ENCODE peak calls at places on chromosomes 3 and 15, in six cellular contexts. H, I, F, Y, J and A are unnamed samples.

GRCh38 chr3:15936347-15936746 is 138.6 kb upstream of the ANKRD28 start:
- DNase-seq in H (no peak), I (no peak), F (no peak), Y (no peak), J (no peak), A (no peak)

GRCh38 chr15:71471347-71471746 is 339.0 kb upstream of the NR2E3 start:
- DNase-seq in H (no peak), I (no peak), F (no peak), Y (no peak), J (no peak), A (no peak)

GRCh38 chr3:71547254-71548198 is 36.0 kb downstream of the FOXP1 start:
- DNase-seq in H (no peak), I (no peak), F (no peak), Y (no peak), J (no peak), A (no peak)

GRCh38 chr3:52798978-52799476 is 4.4 kb downstream of the ITIH3 start:
- DNase-seq in H (no peak), I (peak), F (peak), Y (no peak), J (no peak), A (no peak)

GRCh38 chr15:31344824-31345605 is 18.4 kb downstream of the KLF13 start:
- DNase-seq in H (no peak), I (no peak), F (no peak), Y (peak), J (no peak), A (no peak)

GRCh38 chr3:59839810-59840515 is 790.1 kb upstream of the CFAP20DC start:
- DNase-seq in H (no peak), I (no peak), F (peak), Y (no peak), J (no peak), A (no peak)

GRCh38 chr3:39052613-39053012 is 797 bp downstream of the WDR48 start:
- DNase-seq in H (no peak), I (no peak), F (no peak), Y (no peak), J (no peak), A (no peak)

GRCh38 chr3:41159581-41160189 is 39.6 kb upstream of the CTNNB1 start:
- DNase-seq in H (no peak), I (no peak), F (no peak), Y (no peak), J (no peak), A (no peak)

GRCh38 chr3:136989781-136990524 is 32.2 kb downstream of the IL20RB start:
- DNase-seq in H (no peak), I (no peak), F (no peak), Y (no peak), J (no peak), A (no peak)

GRCh38 chr15:90862964-90863721 is 5.2 kb upstream of the FURIN start:
- DNase-seq in H (no peak), I (no peak), F (no peak), Y (no peak), J (no peak), A (no peak)

GRCh38 chr3:4996223-4996765 is 17.1 kb downstream of the BHLHE40 start:
- DNase-seq in H (no peak), I (no peak), F (no peak), Y (no peak), J (no peak), A (no peak)

GRCh38 chr15:94487635-94488034 is 256.3 kb downstream of the MCTP2 start:
- DNase-seq in H (no peak), I (no peak), F (no peak), Y (no peak), J (no peak), A (no peak)

GRCh38 chr15:71357357-71357756 is 242.1 kb downstream of the THSD4 start:
- DNase-seq in H (no peak), I (no peak), F (no peak), Y (no peak), J (no peak), A (no peak)

GRCh38 chr3:139745831-139746230 is 68.1 kb upstream of the NMNAT3 start:
- DNase-seq in H (no peak), I (no peak), F (no peak), Y (no peak), J (no peak), A (no peak)

GRCh38 chr3:146577662-146578061 is 27.5 kb downstream of the PLSCR5 start:
- DNase-seq in H (no peak), I (peak), F (peak), Y (no peak), J (peak), A (no peak)

GRCh38 chr15:48861813-48862431 is 16.0 kb upstream of the EID1 start:
- DNase-seq in H (no peak), I (peak), F (peak), Y (no peak), J (no peak), A (peak)

GRCh38 chr3:52053307-52054304 is 2.8 kb downstream of the DUSP7 start:
- DNase-seq in H (peak), I (peak), F (peak), Y (peak), J (no peak), A (no peak)

GRCh38 chr15:52348056-52348745 is 52.6 kb upstream of the MYO5C start:
- DNase-seq in H (no peak), I (no peak), F (no peak), Y (no peak), J (no peak), A (no peak)

GRCh38 chr3:12588039-12588673 is 31.3 kb downstream of the MKRN2 start:
- DNase-seq in H (no peak), I (peak), F (no peak), Y (no peak), J (no peak), A (no peak)

GRCh38 chr15:31487811-31488436 is 161.3 kb downstream of the KLF13 start:
- DNase-seq in H (peak), I (no peak), F (no peak), Y (no peak), J (no peak), A (peak)

GRCh38 chr3:185796431-185797107 is 28.3 kb downstream of the IGF2BP2 start:
- DNase-seq in H (no peak), I (peak), F (no peak), Y (no peak), J (no peak), A (peak)

GRCh38 chr3:79844176-79844575 is 76.4 kb upstream of the ROBO1 start:
- DNase-seq in H (no peak), I (peak), F (no peak), Y (no peak), J (no peak), A (no peak)

GRCh38 chr3:57998366-57999283 is 9.6 kb upstream of the FLNB start:
- DNase-seq in H (no peak), I (peak), F (peak), Y (no peak), J (no peak), A (no peak)

GRCh38 chr3:146072824-146073223 is 88.2 kb downstream of the PLOD2 start:
- DNase-seq in H (no peak), I (no peak), F (no peak), Y (no peak), J (no peak), A (no peak)

GRCh38 chr3:69842789-69843188 is 103.5 kb downstream of the MITF start:
- DNase-seq in H (no peak), I (no peak), F (no peak), Y (peak), J (no peak), A (no peak)

GRCh38 chr3:100044369-100044768 is 69.9 kb downstream of the FILIP1L start:
- DNase-seq in H (no peak), I (no peak), F (peak), Y (no peak), J (no peak), A (no peak)

GRCh38 chr15:74120426-74120825 is 10.0 kb upstream of the ISLR2 start:
- DNase-seq in H (no peak), I (no peak), F (no peak), Y (peak), J (no peak), A (no peak)

GRCh38 chr15:80599359-80599758 is 95.8 kb upstream of the ABHD17C start:
- DNase-seq in H (no peak), I (peak), F (no peak), Y (no peak), J (peak), A (no peak)

GRCh38 chr3:71998995-71999673 is 214.2 kb upstream of the PROK2 start:
- DNase-seq in H (no peak), I (no peak), F (no peak), Y (no peak), J (peak), A (no peak)

GRCh38 chr3:121834079-121834730 is 655 bp downstream of the IQCB1 start:
- DNase-seq in H (no peak), I (peak), F (peak), Y (no peak), J (no peak), A (peak)

GRCh38 chr3:98021821-98022220 is 13.3 kb downstream of the GABRR3 start:
- DNase-seq in H (no peak), I (no peak), F (no peak), Y (no peak), J (peak), A (no peak)

GRCh38 chr15:73972984-73973682 is 19.0 kb downstream of the STOML1 start:
- DNase-seq in H (peak), I (peak), F (peak), Y (peak), J (peak), A (peak)

GRCh38 chr3:153400641-153401040 is 238.6 kb downstream of the RAP2B start:
- DNase-seq in H (no peak), I (no peak), F (no peak), Y (no peak), J (no peak), A (no peak)

GRCh38 chr15:80606571-80606970 is 88.5 kb upstream of the ABHD17C start:
- DNase-seq in H (no peak), I (no peak), F (no peak), Y (no peak), J (no peak), A (no peak)

GRCh38 chr3:120177907-120178306 is 83.7 kb upstream of the GSK3B start:
- DNase-seq in H (no peak), I (no peak), F (no peak), Y (no peak), J (no peak), A (no peak)

GRCh38 chr3:101466465-101467309 is 46.3 kb downstream of the SENP7 start:
- DNase-seq in H (no peak), I (no peak), F (no peak), Y (no peak), J (no peak), A (no peak)

GRCh38 chr3:182233405-182233804 is 521.7 kb downstream of the SOX2 start:
- DNase-seq in H (no peak), I (no peak), F (no peak), Y (no peak), J (no peak), A (no peak)

GRCh38 chr3:182234881-182235280 is 523.2 kb downstream of the SOX2 start:
- DNase-seq in H (no peak), I (no peak), F (no peak), Y (no peak), J (no peak), A (no peak)

GRCh38 chr3:182238141-182238540 is 526.4 kb downstream of the SOX2 start:
- DNase-seq in H (no peak), I (no peak), F (no peak), Y (peak), J (no peak), A (no peak)

GRCh38 chr3:182235504-182235903 is 523.8 kb downstream of the SOX2 start:
- DNase-seq in H (no peak), I (no peak), F (no peak), Y (no peak), J (no peak), A (no peak)

DNA sequence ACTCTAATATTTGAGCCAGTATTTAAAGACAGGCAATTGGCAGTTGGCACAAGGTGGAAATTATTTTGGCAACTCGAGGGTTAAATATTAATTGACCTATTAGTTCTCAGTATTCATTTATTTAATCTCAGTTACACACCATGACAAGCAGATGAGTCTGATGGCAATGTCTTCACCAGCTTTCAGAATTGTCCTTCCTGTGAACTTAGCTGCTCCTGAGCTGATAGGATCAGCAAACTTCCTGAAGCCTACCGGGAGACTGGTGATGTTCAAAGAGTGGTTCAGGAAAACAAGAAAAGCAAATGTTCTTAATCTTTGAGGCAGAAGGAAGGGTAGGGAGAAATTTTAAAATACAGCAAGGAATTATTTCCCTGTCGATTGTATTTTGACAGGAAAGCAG is 522.2 kb downstream of the SOX2 start:
- DNase-seq in H (no peak), I (no peak), F (no peak), Y (no peak), J (no peak), A (no peak)
- TF ChIP-seq CTCF in H (no peak), I (no peak), F (no peak), Y (no peak), J (no peak), A (no peak)

DNA sequence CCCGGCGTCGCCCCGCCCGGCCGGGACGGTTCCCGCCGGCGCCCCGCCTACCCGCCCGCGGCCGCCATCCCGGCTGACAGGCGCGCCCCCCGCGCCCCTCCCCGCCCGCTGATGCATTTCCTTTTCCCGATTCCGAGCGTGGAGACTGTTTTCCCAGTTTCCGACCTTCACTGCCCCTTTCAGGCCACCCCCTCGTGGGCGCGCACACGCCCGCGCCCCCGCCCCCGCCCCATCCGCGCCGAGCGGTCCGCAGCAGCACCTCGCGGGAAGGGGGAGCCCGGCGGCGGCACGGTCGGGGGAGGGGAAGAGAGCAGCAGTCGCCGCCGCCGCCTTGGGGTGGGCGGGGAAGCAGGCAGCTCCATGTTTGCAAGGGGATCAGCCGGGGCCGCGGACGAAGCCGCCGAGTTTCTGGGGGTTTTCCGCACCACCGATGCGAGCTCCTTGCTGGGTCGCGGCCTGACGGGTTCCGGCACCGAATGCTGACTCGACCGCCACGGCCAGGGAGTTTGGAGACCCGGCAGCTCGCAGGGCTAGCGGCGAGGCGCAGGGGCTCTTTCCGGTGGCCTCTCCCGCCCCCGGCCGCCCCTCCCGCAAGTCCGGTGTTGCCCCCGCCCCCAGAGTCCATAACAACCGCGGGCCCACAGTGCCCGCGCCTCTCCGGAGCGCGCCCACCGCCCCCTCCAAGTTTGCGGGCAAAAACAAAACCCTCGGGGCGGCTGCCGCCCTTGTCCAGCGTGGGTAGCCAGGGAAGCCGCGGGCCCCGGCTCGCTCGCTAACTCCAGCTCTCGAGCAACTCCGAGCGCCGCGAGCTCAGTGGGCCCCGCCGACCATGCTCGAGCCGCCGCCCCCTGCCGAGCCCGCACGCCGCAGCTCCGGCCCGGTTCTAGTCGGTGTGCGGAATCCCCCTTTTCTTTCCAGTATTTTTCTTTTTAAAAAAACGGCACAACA is 3.3 kb upstream of the SIN3A start:
- DNase-seq in H (peak), I (peak), F (peak), Y (peak), J (no peak), A (peak)
- TF ChIP-seq CTCF in H (no peak), I (no peak), F (no peak), Y (no peak), J (no peak), A (no peak)

GRCh38 chr3:106862067-106862466 is 515.2 kb upstream of the CCDC54 start:
- DNase-seq in H (no peak), I (peak), F (no peak), Y (no peak), J (no peak), A (no peak)
- TF ChIP-seq CTCF in H (no peak), I (peak), F (no peak), Y (no peak), J (peak), A (no peak)

DNA sequence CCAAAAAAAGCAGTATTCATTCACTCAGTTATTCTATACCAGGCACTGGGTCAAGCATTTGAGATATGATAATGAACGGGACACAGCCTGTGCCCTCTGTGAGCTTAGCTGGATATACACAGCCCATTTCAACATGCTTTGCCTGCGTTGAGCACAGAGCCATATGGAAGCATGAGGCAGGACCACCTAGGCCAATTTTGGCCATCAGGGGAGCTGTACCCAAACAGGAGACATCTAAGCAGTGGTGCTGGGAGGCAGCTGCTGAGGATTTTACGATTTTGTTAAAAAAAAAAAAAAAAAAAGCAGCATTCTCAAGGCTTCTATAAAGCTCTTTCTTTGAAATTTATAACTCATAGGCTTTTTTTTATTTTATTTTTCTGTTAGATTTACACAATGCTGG is 87.2 kb upstream of the SLC2A2 start:
- DNase-seq in H (no peak), I (no peak), F (no peak), Y (no peak), J (no peak), A (no peak)
- TF ChIP-seq CTCF in H (no peak), I (no peak), F (no peak), Y (no peak), J (peak), A (no peak)

GRCh38 chr3:150096700-150097587 is 126.2 kb upstream of the PFN2 start:
- DNase-seq in H (no peak), I (no peak), F (no peak), Y (no peak), J (no peak), A (no peak)
- TF ChIP-seq CTCF in H (no peak), I (no peak), F (no peak), Y (no peak), J (no peak), A (no peak)

GRCh38 chr15:26179906-26180305 is 316.8 kb upstream of the ATP10A start:
- DNase-seq in H (no peak), I (no peak), F (no peak), Y (no peak), J (no peak), A (no peak)
- TF ChIP-seq CTCF in H (no peak), I (no peak), F (no peak), Y (no peak), J (no peak), A (no peak)

DNA sequence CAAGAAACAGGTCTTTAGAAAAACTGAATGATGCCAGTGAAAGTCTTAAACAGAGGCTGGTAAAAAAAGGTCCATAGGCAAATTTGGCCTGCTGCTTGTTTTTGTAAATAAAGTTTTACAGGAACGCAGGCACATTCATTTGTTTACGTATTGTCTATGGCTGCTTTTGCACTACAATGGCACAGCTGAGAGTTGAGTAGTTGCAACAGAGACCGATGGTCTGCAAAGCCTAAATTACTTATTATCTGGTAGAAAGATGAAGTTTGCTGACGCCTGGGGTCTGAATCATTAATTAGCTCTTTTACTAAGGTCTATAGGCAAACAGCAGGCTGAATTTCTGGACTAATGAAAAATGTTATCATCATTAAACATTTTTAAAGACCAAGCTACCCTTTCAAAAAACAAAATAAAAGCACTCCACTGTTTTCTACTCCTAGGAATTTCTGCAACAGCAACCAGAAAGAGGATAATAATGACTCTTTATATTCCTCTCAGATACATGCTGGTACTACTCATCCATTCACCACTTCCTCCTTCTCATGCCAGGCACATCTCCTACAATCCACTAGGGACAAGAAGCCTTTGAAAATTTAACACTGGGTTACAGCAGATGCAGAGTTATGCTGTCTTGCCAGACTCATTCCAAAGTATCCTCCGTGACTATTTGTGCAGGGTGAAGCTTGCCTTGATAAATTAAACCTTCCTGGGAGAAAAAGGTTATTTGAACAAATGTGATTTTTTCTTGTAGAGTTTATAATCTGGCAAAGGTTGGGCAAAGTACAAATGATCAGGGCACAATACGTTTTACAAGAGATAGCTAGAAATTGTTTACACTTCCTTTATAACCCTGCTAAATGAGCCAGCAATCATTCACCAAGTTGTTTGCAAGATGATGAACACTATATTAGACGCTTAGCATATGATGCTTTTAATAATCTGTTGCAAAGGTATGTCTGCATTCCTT is 6.0 kb downstream of the GATM start:
- DNase-seq in H (no peak), I (no peak), F (no peak), Y (no peak), J (no peak), A (no peak)
- TF ChIP-seq CTCF in H (no peak), I (no peak), F (no peak), Y (no peak), J (no peak), A (no peak)

GRCh38 chr15:85318048-85318731 is 62.2 kb upstream of the AKAP13 start:
- DNase-seq in H (peak), I (peak), F (peak), Y (no peak), J (peak), A (no peak)
- TF ChIP-seq CTCF in H (no peak), I (peak), F (peak), Y (no peak), J (peak), A (no peak)